ENCODE peak calls at places on chromosomes 2 and 18, in eight cellular contexts. B is sigmoid colon, C is WERI-Rb-1, T is Peyer's patch, L is BE2C, W is uterus, F is IMR-90, K is HCT116. M is an unnamed sample. For H3K27me3, the result is how much of the 10 kb centered on the place peaks cover.

GRCh38 chr2:241559489-241560180 is 1.1 kb downstream of the BOK start:
- DNase-seq in K (no peak), C (peak), W (no peak), T (no peak), L (no peak), B (no peak), F (peak), M (no peak)

GRCh38 chr2:8544786-8545631 is 136.8 kb upstream of the ID2 start:
- DNase-seq in W (peak), K (peak), F (peak), T (peak), C (peak), B (peak), L (peak), M (peak)

GRCh38 chr2:43414586-43415125 is 181.2 kb downstream of the THADA start:
- DNase-seq in F (no peak), K (no peak), B (no peak), L (no peak), W (no peak), C (no peak), T (no peak), M (no peak)

GRCh38 chr18:67410671-67411070 is 105.8 kb downstream of the DSEL start:
- DNase-seq in W (no peak), B (no peak), K (no peak), F (peak), T (no peak), L (no peak), C (no peak), M (no peak)

GRCh38 chr2:43023791-43024514 is 202.5 kb downstream of the ZFP36L2 start:
- DNase-seq in K (no peak), C (no peak), B (no peak), T (no peak), L (no peak), W (no peak), F (no peak), M (no peak)

GRCh38 chr2:59196511-59196910 is 955.4 kb upstream of the FANCL start:
- DNase-seq in L (no peak), K (no peak), C (no peak), F (peak), T (no peak), W (no peak), B (no peak), M (no peak)

GRCh38 chr2:233418761-233419625 is 64.7 kb downstream of the DGKD start:
- DNase-seq in L (no peak), T (peak), K (peak), F (peak), W (no peak), C (no peak), B (peak), M (peak)

GRCh38 chr2:149040451-149040850 is 2.0 kb downstream of the LYPD6B start:
- DNase-seq in K (peak), B (no peak), W (no peak), C (peak), T (no peak), L (peak), F (no peak), M (peak)

GRCh38 chr2:234444888-234445287 is 52.0 kb downstream of the ARL4C start:
- DNase-seq in C (no peak), L (no peak), F (peak), W (no peak), B (no peak), T (peak), K (no peak), M (peak)

GRCh38 chr2:59733970-59734369 is 819.5 kb downstream of the BCL11A start:
- DNase-seq in F (no peak), C (peak), L (no peak), T (no peak), K (no peak), W (no peak), B (no peak), M (no peak)

GRCh38 chr18:9869713-9870430 is 15.9 kb upstream of the TXNDC2 start:
- DNase-seq in K (peak), B (no peak), L (no peak), W (peak), C (no peak), T (no peak), F (peak), M (peak)

GRCh38 chr2:237391140-237391539 is 22.8 kb downstream of the COL6A3 start:
- DNase-seq in F (no peak), L (no peak), T (no peak), W (no peak), K (no peak), C (no peak), B (no peak), M (no peak)

GRCh38 chr2:237389831-237390230 is 24.1 kb downstream of the COL6A3 start:
- DNase-seq in B (no peak), C (no peak), L (no peak), W (no peak), T (no peak), F (no peak), K (no peak), M (no peak)

GRCh38 chr2:237388036-237388435 is 25.9 kb downstream of the COL6A3 start:
- DNase-seq in B (no peak), W (no peak), L (no peak), T (no peak), F (no peak), K (no peak), C (no peak), M (no peak)

GRCh38 chr2:237392186-237392585 is 21.8 kb downstream of the COL6A3 start:
- DNase-seq in C (no peak), T (no peak), K (no peak), W (no peak), L (no peak), F (no peak), B (no peak), M (no peak)

GRCh38 chr2:237390235-237390634 is 23.7 kb downstream of the COL6A3 start:
- DNase-seq in T (no peak), L (no peak), F (no peak), B (no peak), K (no peak), W (no peak), C (no peak), M (no peak)
- H3K27me3 ChIP-seq in T (under half), L (under half), F (under half), B (under half), K (half or more), W (under half), C (half or more), M (under half)

GRCh38 chr2:165573534-165574461 is 104.3 kb downstream of the CSRNP3 start:
- DNase-seq in W (peak), F (no peak), T (no peak), B (no peak), K (no peak), L (peak), C (peak), M (no peak)

GRCh38 chr2:165568361-165568760 is 98.9 kb downstream of the CSRNP3 start:
- DNase-seq in L (no peak), T (no peak), W (no peak), B (no peak), F (no peak), C (no peak), K (no peak), M (no peak)

GRCh38 chr2:165576409-165576808 is 106.9 kb downstream of the CSRNP3 start:
- DNase-seq in F (no peak), K (no peak), B (no peak), C (no peak), T (no peak), L (no peak), W (no peak), M (no peak)

GRCh38 chr2:165571477-165571876 is 102.0 kb downstream of the CSRNP3 start:
- DNase-seq in K (no peak), T (no peak), C (no peak), F (no peak), W (no peak), B (no peak), L (no peak), M (no peak)

GRCh38 chr2:165572155-165572554 is 102.7 kb downstream of the CSRNP3 start:
- DNase-seq in C (peak), L (peak), B (no peak), W (no peak), T (no peak), F (no peak), K (no peak), M (no peak)
- H3K4me3 ChIP-seq in C (no peak), L (peak), B (no peak), W (no peak), T (no peak), F (no peak), K (no peak), M (no peak)

GRCh38 chr2:204650611-204651010 is 105.3 kb downstream of the PARD3B start:
- DNase-seq in W (no peak), K (no peak), F (no peak), L (no peak), C (no peak), B (no peak), T (no peak), M (no peak)
- TF ChIP-seq CTCF in W (no peak), K (no peak), F (no peak), L (no peak), C (no peak), B (no peak), T (no peak), M (no peak)

GRCh38 chr2:107932483-107932882 is 53.8 kb upstream of the SLC5A7 start:
- DNase-seq in T (no peak), B (no peak), K (no peak), W (no peak), L (no peak), F (no peak), C (no peak), M (no peak)

GRCh38 chr2:107932986-107933385 is 53.3 kb upstream of the SLC5A7 start:
- DNase-seq in B (no peak), K (no peak), W (no peak), L (no peak), F (peak), T (no peak), C (no peak), M (no peak)

DNA sequence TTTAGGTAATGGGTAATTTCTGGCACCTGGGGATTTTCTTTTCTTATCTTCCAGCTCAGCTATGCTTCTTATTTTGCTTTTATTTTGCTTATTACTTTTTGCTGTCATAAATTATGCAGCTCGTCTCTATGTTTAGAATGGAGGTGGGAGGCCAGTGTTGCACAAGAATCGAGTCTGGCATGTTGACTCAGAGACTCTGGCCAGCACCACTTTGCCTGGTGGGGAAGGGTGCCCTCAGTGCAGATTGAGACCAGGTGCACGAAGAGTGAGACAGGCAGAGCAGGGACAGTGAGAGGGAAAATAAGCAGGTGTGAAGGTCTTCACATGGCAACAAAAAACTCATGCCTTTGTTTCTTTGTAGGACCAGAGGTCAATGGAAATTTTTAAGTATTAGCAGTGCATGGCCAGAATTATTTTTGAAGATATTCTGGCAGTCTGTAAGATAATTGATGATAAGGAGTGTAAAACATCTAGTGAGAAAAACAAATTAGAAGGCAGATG is 59.2 kb upstream of the SLC5A7 start:
- DNase-seq in C (no peak), F (no peak), K (no peak), L (no peak), B (no peak), W (no peak), T (no peak), M (no peak)
- H3K27me3 ChIP-seq in C (half or more), F (under half), K (under half), L (under half), B (under half), W (under half), T (under half), M (under half)

GRCh38 chr18:3499498-3499897 is 49.5 kb downstream of the TGIF1 start:
- DNase-seq in T (no peak), W (no peak), C (no peak), F (no peak), B (no peak), L (no peak), K (no peak), M (no peak)
- H3K4me3 ChIP-seq in T (peak), W (peak), C (peak), F (peak), B (peak), L (peak), K (no peak), M (no peak)